ENCODE peak calls at places on chromosomes 12 and 14, in ten cellular contexts. One of them, this sample, is unnamed.

GRCh38 chr12:47397664-47398281 is 308.1 kb downstream of the RPAP3 start:
- DNase-seq in dorsolateral prefrontal cortex: no peak
- DNase-seq in IMR-90: peak; percentile 76
- DNase-seq in sigmoid colon: no peak
- DNase-seq in breast epithelium: no peak
- DNase-seq in stomach: no peak
- DNase-seq in OCI-LY7: peak; percentile 60
- DNase-seq in AG04450: no peak
- DNase-seq in lung: no peak
- DNase-seq in Peyer's patch: no peak
- DNase-seq in this sample: peak; percentile 14

GRCh38 chr14:41034969-41035368 is 571.7 kb upstream of the LRFN5 start:
- DNase-seq in stomach: no peak
- DNase-seq in Peyer's patch: no peak
- DNase-seq in OCI-LY7: no peak
- DNase-seq in IMR-90: no peak
- DNase-seq in breast epithelium: no peak
- DNase-seq in sigmoid colon: no peak
- DNase-seq in lung: no peak
- DNase-seq in AG04450: no peak
- DNase-seq in dorsolateral prefrontal cortex: no peak
- DNase-seq in this sample: no peak

GRCh38 chr12:40001406-40001805 is 104.5 kb downstream of the SLC2A13 start:
- DNase-seq in AG04450: no peak
- DNase-seq in breast epithelium: no peak
- DNase-seq in OCI-LY7: no peak
- DNase-seq in lung: no peak
- DNase-seq in Peyer's patch: no peak
- DNase-seq in IMR-90: no peak
- DNase-seq in sigmoid colon: no peak
- DNase-seq in dorsolateral prefrontal cortex: no peak
- DNase-seq in stomach: no peak
- DNase-seq in this sample: no peak

GRCh38 chr14:77212933-77213656 is 31.5 kb downstream of the TMEM63C start:
- DNase-seq in sigmoid colon: no peak
- DNase-seq in lung: peak; percentile 38
- DNase-seq in OCI-LY7: peak; percentile 67
- DNase-seq in dorsolateral prefrontal cortex: peak; percentile 59
- DNase-seq in Peyer's patch: peak; percentile 66
- DNase-seq in stomach: peak; percentile 51
- DNase-seq in IMR-90: no peak
- DNase-seq in AG04450: no peak
- DNase-seq in breast epithelium: no peak
- DNase-seq in this sample: no peak

GRCh38 chr14:54188036-54188666 is 208.7 kb upstream of the CDKN3 start:
- DNase-seq in sigmoid colon: no peak
- DNase-seq in OCI-LY7: no peak
- DNase-seq in breast epithelium: no peak
- DNase-seq in AG04450: no peak
- DNase-seq in Peyer's patch: no peak
- DNase-seq in IMR-90: no peak
- DNase-seq in lung: no peak
- DNase-seq in stomach: no peak
- DNase-seq in dorsolateral prefrontal cortex: no peak
- DNase-seq in this sample: no peak

GRCh38 chr12:125220404-125221273 is 155.4 kb downstream of the AACS start:
- DNase-seq in IMR-90: no peak
- DNase-seq in stomach: peak; percentile 82
- DNase-seq in lung: no peak
- DNase-seq in dorsolateral prefrontal cortex: no peak
- DNase-seq in AG04450: no peak
- DNase-seq in sigmoid colon: no peak
- DNase-seq in Peyer's patch: no peak
- DNase-seq in OCI-LY7: no peak
- DNase-seq in breast epithelium: no peak
- DNase-seq in this sample: no peak

GRCh38 chr12:125454786-125455450 is 389.7 kb downstream of the AACS start:
- DNase-seq in sigmoid colon: no peak
- DNase-seq in stomach: no peak
- DNase-seq in dorsolateral prefrontal cortex: no peak
- DNase-seq in lung: no peak
- DNase-seq in AG04450: no peak
- DNase-seq in Peyer's patch: no peak
- DNase-seq in breast epithelium: no peak
- DNase-seq in IMR-90: no peak
- DNase-seq in OCI-LY7: no peak
- DNase-seq in this sample: no peak

GRCh38 chr14:54828031-54828430 is 74.6 kb downstream of the GCH1 start:
- DNase-seq in sigmoid colon: no peak
- DNase-seq in dorsolateral prefrontal cortex: no peak
- DNase-seq in OCI-LY7: no peak
- DNase-seq in lung: no peak
- DNase-seq in AG04450: no peak
- DNase-seq in stomach: no peak
- DNase-seq in IMR-90: no peak
- DNase-seq in Peyer's patch: no peak
- DNase-seq in breast epithelium: no peak
- DNase-seq in this sample: no peak

GRCh38 chr12:67099858-67100257 is 169.3 kb upstream of the CAND1 start:
- DNase-seq in sigmoid colon: no peak
- DNase-seq in AG04450: no peak
- DNase-seq in dorsolateral prefrontal cortex: no peak
- DNase-seq in Peyer's patch: no peak
- DNase-seq in breast epithelium: no peak
- DNase-seq in lung: no peak
- DNase-seq in IMR-90: no peak
- DNase-seq in stomach: no peak
- DNase-seq in OCI-LY7: no peak
- DNase-seq in this sample: no peak

GRCh38 chr14:61573748-61574513 is 121.4 kb upstream of the HIF1A start:
- DNase-seq in lung: no peak
- DNase-seq in dorsolateral prefrontal cortex: no peak
- DNase-seq in AG04450: no peak
- DNase-seq in sigmoid colon: no peak
- DNase-seq in stomach: no peak
- DNase-seq in OCI-LY7: no peak
- DNase-seq in IMR-90: peak; percentile 73
- DNase-seq in breast epithelium: no peak
- DNase-seq in Peyer's patch: no peak
- DNase-seq in this sample: no peak

GRCh38 chr12:39912211-39912980 is 193.5 kb downstream of the SLC2A13 start:
- DNase-seq in stomach: peak; percentile 93
- DNase-seq in Peyer's patch: peak; percentile 72
- DNase-seq in lung: peak; percentile 85
- DNase-seq in sigmoid colon: peak; percentile 79
- DNase-seq in dorsolateral prefrontal cortex: no peak
- DNase-seq in breast epithelium: peak; percentile 90
- DNase-seq in AG04450: no peak
- DNase-seq in OCI-LY7: no peak
- DNase-seq in IMR-90: no peak
- DNase-seq in this sample: no peak

GRCh38 chr12:114134922-114135321 is 168.8 kb upstream of the RBM19 start:
- DNase-seq in dorsolateral prefrontal cortex: no peak
- DNase-seq in AG04450: no peak
- DNase-seq in sigmoid colon: no peak
- DNase-seq in IMR-90: no peak
- DNase-seq in lung: no peak
- DNase-seq in stomach: no peak
- DNase-seq in breast epithelium: no peak
- DNase-seq in Peyer's patch: no peak
- DNase-seq in OCI-LY7: no peak
- DNase-seq in this sample: no peak

GRCh38 chr12:114136656-114137055 is 170.5 kb upstream of the RBM19 start:
- DNase-seq in lung: no peak
- DNase-seq in stomach: no peak
- DNase-seq in Peyer's patch: no peak
- DNase-seq in breast epithelium: no peak
- DNase-seq in AG04450: no peak
- DNase-seq in IMR-90: no peak
- DNase-seq in OCI-LY7: no peak
- DNase-seq in dorsolateral prefrontal cortex: no peak
- DNase-seq in sigmoid colon: no peak
- DNase-seq in this sample: no peak

GRCh38 chr12:114131824-114132223 is 165.7 kb upstream of the RBM19 start:
- DNase-seq in sigmoid colon: no peak
- DNase-seq in Peyer's patch: no peak
- DNase-seq in lung: no peak
- DNase-seq in AG04450: no peak
- DNase-seq in dorsolateral prefrontal cortex: no peak
- DNase-seq in IMR-90: no peak
- DNase-seq in stomach: no peak
- DNase-seq in OCI-LY7: no peak
- DNase-seq in breast epithelium: no peak
- DNase-seq in this sample: no peak
- H3K27ac ChIP-seq in sigmoid colon: no peak overlapping the region
- H3K27ac ChIP-seq in Peyer's patch: no peak overlapping the region
- H3K27ac ChIP-seq in lung: no peak overlapping the region
- H3K27ac ChIP-seq in AG04450: no peak overlapping the region
- H3K27ac ChIP-seq in dorsolateral prefrontal cortex: no peak overlapping the region
- H3K27ac ChIP-seq in IMR-90: no peak overlapping the region
- H3K27ac ChIP-seq in stomach: no peak overlapping the region
- H3K27ac ChIP-seq in OCI-LY7: no peak overlapping the region
- H3K27ac ChIP-seq in breast epithelium: no peak overlapping the region
- H3K27ac ChIP-seq in this sample: no peak overlapping the region

DNA sequence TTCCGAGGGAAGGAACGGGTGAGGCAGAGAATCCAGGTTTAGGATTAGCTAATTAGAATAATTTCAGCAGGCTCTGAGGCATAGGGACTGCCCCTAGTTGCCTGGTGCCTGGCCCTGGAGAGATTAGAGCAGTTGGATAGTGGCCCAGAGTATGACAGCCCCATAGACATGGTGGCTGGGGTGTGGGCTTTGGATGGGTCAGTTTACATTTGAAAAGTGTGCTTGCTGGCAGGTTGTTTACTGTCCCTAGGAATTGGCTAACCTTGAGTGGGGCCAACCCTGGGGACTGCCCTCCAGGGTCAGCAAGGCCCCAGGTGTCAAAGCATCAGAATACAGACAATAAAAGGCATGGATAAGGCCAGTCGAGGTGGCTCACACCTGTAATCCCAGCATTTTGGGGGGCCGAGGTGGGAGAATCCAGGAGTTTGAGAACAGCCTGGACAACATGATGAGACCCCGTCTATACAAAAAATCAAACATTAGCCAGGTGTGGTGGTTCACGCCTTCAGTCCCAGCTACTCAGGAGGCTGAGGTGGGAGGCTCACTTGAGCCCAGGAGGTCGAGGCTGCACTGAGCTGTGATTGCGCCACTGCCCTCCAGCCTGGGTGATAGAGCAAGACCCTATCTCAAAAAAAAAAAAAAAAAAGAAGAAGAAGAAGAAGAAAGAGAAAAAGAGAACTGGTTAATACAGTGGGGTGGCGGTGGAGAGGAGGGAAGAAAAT is 182.3 kb upstream of the PWP1 start:
- DNase-seq in OCI-LY7: no peak
- DNase-seq in stomach: no peak
- DNase-seq in breast epithelium: no peak
- DNase-seq in Peyer's patch: no peak
- DNase-seq in sigmoid colon: no peak
- DNase-seq in IMR-90: no peak
- DNase-seq in AG04450: no peak
- DNase-seq in lung: no peak
- DNase-seq in dorsolateral prefrontal cortex: no peak
- DNase-seq in this sample: no peak
- H3K27ac ChIP-seq in OCI-LY7: no peak overlapping the region
- H3K27ac ChIP-seq in stomach: no peak overlapping the region
- H3K27ac ChIP-seq in breast epithelium: no peak overlapping the region
- H3K27ac ChIP-seq in Peyer's patch: no peak overlapping the region
- H3K27ac ChIP-seq in sigmoid colon: no peak overlapping the region
- H3K27ac ChIP-seq in IMR-90: no peak overlapping the region
- H3K27ac ChIP-seq in AG04450: no peak overlapping the region
- H3K27ac ChIP-seq in lung: no peak overlapping the region
- H3K27ac ChIP-seq in dorsolateral prefrontal cortex: no peak overlapping the region
- H3K27ac ChIP-seq in this sample: no peak overlapping the region

GRCh38 chr14:102164241-102164641 is 24.5 kb downstream of the WDR20 start:
- DNase-seq in Peyer's patch: no peak
- DNase-seq in breast epithelium: no peak
- DNase-seq in lung: no peak
- DNase-seq in sigmoid colon: no peak
- DNase-seq in OCI-LY7: no peak
- DNase-seq in stomach: no peak
- DNase-seq in IMR-90: peak; percentile 49
- DNase-seq in dorsolateral prefrontal cortex: no peak
- DNase-seq in AG04450: no peak
- DNase-seq in this sample: no peak

GRCh38 chr14:102164964-102165363 is 25.3 kb downstream of the WDR20 start:
- DNase-seq in dorsolateral prefrontal cortex: no peak
- DNase-seq in sigmoid colon: no peak
- DNase-seq in IMR-90: no peak
- DNase-seq in AG04450: no peak
- DNase-seq in Peyer's patch: no peak
- DNase-seq in OCI-LY7: no peak
- DNase-seq in lung: no peak
- DNase-seq in stomach: no peak
- DNase-seq in breast epithelium: no peak
- DNase-seq in this sample: no peak

GRCh38 chr14:102159841-102160240 is 20.1 kb downstream of the WDR20 start:
- DNase-seq in Peyer's patch: no peak
- DNase-seq in stomach: no peak
- DNase-seq in sigmoid colon: no peak
- DNase-seq in lung: no peak
- DNase-seq in OCI-LY7: no peak
- DNase-seq in AG04450: no peak
- DNase-seq in breast epithelium: no peak
- DNase-seq in IMR-90: no peak
- DNase-seq in dorsolateral prefrontal cortex: no peak
- DNase-seq in this sample: no peak

GRCh38 chr14:102158797-102159196 is 19.1 kb downstream of the WDR20 start:
- DNase-seq in OCI-LY7: no peak
- DNase-seq in sigmoid colon: no peak
- DNase-seq in stomach: no peak
- DNase-seq in AG04450: no peak
- DNase-seq in breast epithelium: no peak
- DNase-seq in IMR-90: no peak
- DNase-seq in Peyer's patch: no peak
- DNase-seq in lung: no peak
- DNase-seq in dorsolateral prefrontal cortex: no peak
- DNase-seq in this sample: no peak

DNA sequence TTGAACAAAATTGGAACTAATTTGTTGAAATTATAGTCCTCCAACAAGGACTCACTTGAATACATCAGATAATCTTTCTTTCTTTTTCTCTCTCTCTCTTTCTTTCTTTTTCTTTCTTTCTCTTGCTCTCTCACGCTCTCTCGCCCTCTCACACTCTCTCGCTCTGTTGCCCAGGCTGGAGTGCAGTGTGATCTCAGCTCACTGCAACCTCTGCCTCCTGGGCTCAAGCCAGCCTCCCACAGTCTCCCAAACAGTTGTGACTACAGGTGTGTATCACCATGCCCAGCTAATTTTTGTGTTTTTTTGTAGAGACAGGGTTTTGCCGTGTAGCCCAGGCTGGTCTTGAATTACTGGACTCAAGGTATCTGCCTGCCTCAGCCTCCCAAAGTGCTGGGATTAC is 22.8 kb downstream of the WDR20 start:
- DNase-seq in lung: no peak
- DNase-seq in Peyer's patch: no peak
- DNase-seq in sigmoid colon: no peak
- DNase-seq in breast epithelium: no peak
- DNase-seq in OCI-LY7: no peak
- DNase-seq in stomach: no peak
- DNase-seq in IMR-90: no peak
- DNase-seq in AG04450: no peak
- DNase-seq in dorsolateral prefrontal cortex: no peak
- DNase-seq in this sample: no peak
- H3K27ac ChIP-seq in lung: no peak overlapping the region
- H3K27ac ChIP-seq in Peyer's patch: no peak overlapping the region
- H3K27ac ChIP-seq in sigmoid colon: no peak overlapping the region
- H3K27ac ChIP-seq in breast epithelium: no peak overlapping the region
- H3K27ac ChIP-seq in OCI-LY7: no peak overlapping the region
- H3K27ac ChIP-seq in stomach: no peak overlapping the region
- H3K27ac ChIP-seq in IMR-90: no peak overlapping the region
- H3K27ac ChIP-seq in AG04450: no peak overlapping the region
- H3K27ac ChIP-seq in dorsolateral prefrontal cortex: no peak overlapping the region
- H3K27ac ChIP-seq in this sample: no peak overlapping the region

GRCh38 chr12:119686776-119687175 is 18.8 kb downstream of the PRKAB1 start:
- DNase-seq in stomach: no peak
- DNase-seq in sigmoid colon: no peak
- DNase-seq in breast epithelium: no peak
- DNase-seq in Peyer's patch: no peak
- DNase-seq in IMR-90: no peak
- DNase-seq in dorsolateral prefrontal cortex: peak; percentile 58
- DNase-seq in lung: no peak
- DNase-seq in AG04450: no peak
- DNase-seq in OCI-LY7: no peak
- DNase-seq in this sample: no peak
- H3K27ac ChIP-seq in stomach: peak overlapping the region; percentile 63
- H3K27ac ChIP-seq in sigmoid colon: no peak overlapping the region
- H3K27ac ChIP-seq in breast epithelium: peak overlapping the region; percentile 68
- H3K27ac ChIP-seq in Peyer's patch: peak overlapping the region; percentile 78
- H3K27ac ChIP-seq in IMR-90: no peak overlapping the region
- H3K27ac ChIP-seq in dorsolateral prefrontal cortex: peak overlapping the region; percentile 55
- H3K27ac ChIP-seq in lung: no peak overlapping the region
- H3K27ac ChIP-seq in AG04450: no peak overlapping the region
- H3K27ac ChIP-seq in OCI-LY7: no peak overlapping the region
- H3K27ac ChIP-seq in this sample: no peak overlapping the region

This sample was measured in effector memory CD4-positive, alpha-beta T cell.